ENCODE peak calls at places on chromosomes 2 and 18, in nine cellular contexts. N, D, W, X, P, U, K, T and R are unnamed samples.

GRCh38 chr2:36607947-36608346 is 10.0 kb upstream of the FEZ2 start:
- DNase-seq in N (no peak), D (no peak), W (no peak), X (no peak), P (no peak), U (no peak), K (peak; percentile 49), T (no peak), R (no peak)

GRCh38 chr2:1600191-1601063 is 143.9 kb downstream of the PXDN start:
- DNase-seq in N (no peak), D (no peak), W (peak; percentile 53), X (no peak), P (no peak), U (peak; percentile 98), K (no peak), T (no peak), R (peak; percentile 55)

GRCh38 chr18:36302676-36303075 is 5.2 kb downstream of the FHOD3 start:
- DNase-seq in N (no peak), D (no peak), W (no peak), X (no peak), P (no peak), U (peak; percentile 11), K (peak; percentile 79), T (no peak), R (peak; percentile 31)

GRCh38 chr2:195664528-195664927 is 7.5 kb downstream of the SLC39A10 start:
- DNase-seq in N (no peak), D (no peak), W (no peak), X (no peak), P (no peak), U (peak; percentile 24), K (no peak), T (no peak), R (peak; percentile 61)

GRCh38 chr2:157986761-157987160 is 110.6 kb upstream of the ACVR1 start:
- DNase-seq in N (no peak), D (no peak), W (no peak), X (no peak), P (no peak), U (no peak), K (no peak), T (no peak), R (no peak)

GRCh38 chr2:200065477-200065876 is 110.1 kb downstream of the MAIP1 start:
- DNase-seq in N (no peak), D (peak; percentile 39), W (no peak), X (no peak), P (no peak), U (peak; percentile 30), K (no peak), T (no peak), R (peak; percentile 37)

GRCh38 chr2:136116813-136117390 is 1.0 kb downstream of the CXCR4 start:
- DNase-seq in N (no peak), D (peak; percentile 61), W (peak; percentile 80), X (peak; percentile 37), P (no peak), U (no peak), K (no peak), T (no peak), R (no peak)

GRCh38 chr2:171807130-171807529 is 86.9 kb downstream of the SLC25A12 start:
- DNase-seq in N (no peak), D (no peak), W (no peak), X (no peak), P (no peak), U (no peak), K (peak; percentile 56), T (no peak), R (no peak)

GRCh38 chr2:75047189-75047812 is 88.9 kb downstream of the POLE4 start:
- DNase-seq in N (no peak), D (no peak), W (no peak), X (no peak), P (no peak), U (peak; percentile 19), K (peak; percentile 49), T (no peak), R (peak; percentile 49)

GRCh38 chr2:42614838-42615237 is 46.4 kb downstream of the MTA3 start:
- DNase-seq in N (no peak), D (no peak), W (no peak), X (no peak), P (no peak), U (peak; percentile 47), K (no peak), T (no peak), R (no peak)

GRCh38 chr2:113266431-113266830 is 12.3 kb downstream of the PAX8 start:
- DNase-seq in N (no peak), D (no peak), W (no peak), X (no peak), P (no peak), U (no peak), K (no peak), T (no peak), R (no peak)

GRCh38 chr2:170972508-170973224 is 43.6 kb downstream of the GORASP2 start:
- DNase-seq in N (no peak), D (peak; percentile 35), W (no peak), X (no peak), P (no peak), U (no peak), K (peak; percentile 15), T (no peak), R (no peak)

GRCh38 chr18:34650121-34650545 is 60.0 kb upstream of the DTNA start:
- DNase-seq in N (no peak), D (no peak), W (no peak), X (no peak), P (no peak), U (peak; percentile 82), K (peak; percentile 77), T (no peak), R (peak; percentile 76)

GRCh38 chr2:22890142-22890541 is 494.8 kb upstream of the KLHL29 start:
- DNase-seq in N (no peak), D (no peak), W (no peak), X (no peak), P (no peak), U (no peak), K (no peak), T (no peak), R (no peak)

GRCh38 chr2:96876036-96876810 is 6.3 kb upstream of the SEMA4C start:
- DNase-seq in N (no peak), D (no peak), W (no peak), X (no peak), P (no peak), U (no peak), K (no peak), T (no peak), R (peak; percentile 57)

GRCh38 chr2:108133457-108133856 is 106.3 kb upstream of the SULT1C3 start:
- DNase-seq in N (no peak), D (no peak), W (no peak), X (no peak), P (no peak), U (no peak), K (no peak), T (peak; percentile 43), R (no peak)

GRCh38 chr2:165818920-165819319 is 24.9 kb upstream of the GALNT3 start:
- DNase-seq in N (no peak), D (no peak), W (no peak), X (no peak), P (no peak), U (no peak), K (no peak), T (no peak), R (no peak)

GRCh38 chr2:59236723-59237122 is 995.6 kb upstream of the FANCL start:
- DNase-seq in N (no peak), D (no peak), W (no peak), X (no peak), P (no peak), U (peak; percentile 55), K (no peak), T (no peak), R (peak; percentile 31)

GRCh38 chr2:169662744-169663143 is 31.5 kb downstream of the CFAP210 start:
- DNase-seq in N (no peak), D (no peak), W (no peak), X (no peak), P (no peak), U (no peak), K (no peak), T (no peak), R (no peak)

GRCh38 chr18:63979409-63979908 is 9.6 kb downstream of the SERPINB8 start:
- DNase-seq in N (peak; percentile 58), D (peak; percentile 64), W (no peak), X (peak; percentile 56), P (peak; percentile 72), U (peak; percentile 71), K (peak; percentile 71), T (no peak), R (peak; percentile 84)

GRCh38 chr18:7598167-7599062 is 31.3 kb downstream of the PTPRM start:
- DNase-seq in N (peak; percentile 22), D (no peak), W (no peak), X (no peak), P (no peak), U (peak; percentile 75), K (no peak), T (no peak), R (peak; percentile 74)

GRCh38 chr2:128591022-128591840 is 272.6 kb upstream of the HS6ST1 start:
- DNase-seq in N (peak; percentile 6), D (no peak), W (no peak), X (no peak), P (no peak), U (no peak), K (no peak), T (no peak), R (no peak)

GRCh38 chr18:79637921-79638855 is 41.4 kb upstream of the CTDP1 start:
- DNase-seq in N (no peak), D (no peak), W (no peak), X (no peak), P (no peak), U (no peak), K (no peak), T (no peak), R (no peak)

GRCh38 chr2:127590386-127591190 is 55.1 kb downstream of the MYO7B start:
- DNase-seq in N (no peak), D (no peak), W (peak; percentile 28), X (no peak), P (no peak), U (no peak), K (no peak), T (no peak), R (no peak)

GRCh38 chr2:70083344-70084156 is 3.7 kb upstream of the PCBP1 start:
- DNase-seq in N (no peak), D (no peak), W (no peak), X (no peak), P (no peak), U (no peak), K (peak; percentile 97), T (no peak), R (no peak)

GRCh38 chr2:200104015-200104414 is 148.6 kb downstream of the MAIP1 start:
- DNase-seq in N (no peak), D (no peak), W (no peak), X (no peak), P (no peak), U (peak; percentile 86), K (peak; percentile 52), T (no peak), R (peak; percentile 55)

GRCh38 chr18:39946623-39947061 is 2008.4 kb upstream of the PIK3C3 start:
- DNase-seq in N (no peak), D (no peak), W (no peak), X (no peak), P (peak; percentile 46), U (peak; percentile 80), K (peak; percentile 95), T (no peak), R (peak; percentile 97)

GRCh38 chr18:66558773-66559172 is 45.1 kb downstream of the CDH19 start:
- DNase-seq in N (no peak), D (no peak), W (no peak), X (no peak), P (no peak), U (no peak), K (no peak), T (no peak), R (peak; percentile 42)

GRCh38 chr18:6781846-6782245 is 52.3 kb downstream of the ARHGAP28 start:
- DNase-seq in N (no peak), D (peak; percentile 64), W (no peak), X (no peak), P (no peak), U (no peak), K (peak; percentile 36), T (no peak), R (peak; percentile 35)

GRCh38 chr2:73894475-73894850 is 1.7 kb downstream of the ACTG2 start:
- DNase-seq in N (no peak), D (no peak), W (no peak), X (no peak), P (no peak), U (no peak), K (no peak), T (no peak), R (no peak)

GRCh38 chr2:216645636-216645950 is 12.4 kb downstream of the IGFBP2 start:
- DNase-seq in N (no peak), D (no peak), W (no peak), X (no peak), P (no peak), U (no peak), K (no peak), T (no peak), R (no peak)